ENCODE peak calls at places on chromosomes 2 and 18, in seven cellular contexts. One of them, this sample, is unnamed.

GRCh38 chr2:117771969-117772630 is 42.4 kb upstream of the DDX18 start:
- DNase-seq in AG09309: peak; percentile 5
- DNase-seq in NCI-H82: peak; percentile 56
- DNase-seq in skeletal muscle cell: no peak
- DNase-seq in SJCRH30: no peak
- DNase-seq in 8988T: no peak
- DNase-seq in nucleus accumbens: no peak
- DNase-seq in this sample: peak; percentile 29

GRCh38 chr18:52716926-52717325 is 376.9 kb downstream of the DCC start:
- DNase-seq in nucleus accumbens: peak; percentile 9
- DNase-seq in skeletal muscle cell: peak; percentile 10
- DNase-seq in 8988T: no peak
- DNase-seq in NCI-H82: peak; percentile 26
- DNase-seq in AG09309: no peak
- DNase-seq in SJCRH30: peak; percentile 19
- DNase-seq in this sample: no peak

GRCh38 chr2:790634-791245 is 113.5 kb upstream of the TMEM18 start:
- DNase-seq in SJCRH30: no peak
- DNase-seq in AG09309: no peak
- DNase-seq in nucleus accumbens: no peak
- DNase-seq in skeletal muscle cell: no peak
- DNase-seq in 8988T: no peak
- DNase-seq in NCI-H82: no peak
- DNase-seq in this sample: no peak

GRCh38 chr2:103991591-103991990 is 862.3 kb upstream of the POU3F3 start:
- DNase-seq in NCI-H82: no peak
- DNase-seq in AG09309: no peak
- DNase-seq in SJCRH30: no peak
- DNase-seq in skeletal muscle cell: no peak
- DNase-seq in 8988T: no peak
- DNase-seq in nucleus accumbens: no peak
- DNase-seq in this sample: no peak

GRCh38 chr2:137964066-137964858 is at the start of gene HNMT:
- DNase-seq in skeletal muscle cell: peak; percentile 28
- DNase-seq in NCI-H82: peak; percentile 72
- DNase-seq in SJCRH30: no peak
- DNase-seq in AG09309: peak; percentile 67
- DNase-seq in nucleus accumbens: no peak
- DNase-seq in 8988T: no peak
- DNase-seq in this sample: peak; percentile 46

GRCh38 chr18:39313992-39314391 is 1748.4 kb upstream of the CELF4 start:
- DNase-seq in NCI-H82: no peak
- DNase-seq in 8988T: no peak
- DNase-seq in SJCRH30: no peak
- DNase-seq in skeletal muscle cell: no peak
- DNase-seq in nucleus accumbens: no peak
- DNase-seq in AG09309: no peak
- DNase-seq in this sample: no peak

GRCh38 chr2:9021563-9022211 is 18.2 kb upstream of the MBOAT2 start:
- DNase-seq in nucleus accumbens: no peak
- DNase-seq in 8988T: no peak
- DNase-seq in SJCRH30: no peak
- DNase-seq in skeletal muscle cell: no peak
- DNase-seq in AG09309: no peak
- DNase-seq in NCI-H82: peak; percentile 20
- DNase-seq in this sample: peak; percentile 11

GRCh38 chr2:32278476-32278853 is 761 bp downstream of the YIPF4 start:
- DNase-seq in SJCRH30: no peak
- DNase-seq in NCI-H82: no peak
- DNase-seq in skeletal muscle cell: no peak
- DNase-seq in 8988T: no peak
- DNase-seq in nucleus accumbens: no peak
- DNase-seq in AG09309: no peak
- DNase-seq in this sample: no peak

GRCh38 chr2:144201126-144201525 is 318.8 kb downstream of the ZEB2 start:
- DNase-seq in SJCRH30: no peak
- DNase-seq in NCI-H82: no peak
- DNase-seq in skeletal muscle cell: no peak
- DNase-seq in 8988T: no peak
- DNase-seq in nucleus accumbens: no peak
- DNase-seq in AG09309: no peak
- DNase-seq in this sample: no peak

GRCh38 chr2:237231593-237231992 is 145.9 kb downstream of the COPS8 start:
- DNase-seq in skeletal muscle cell: no peak
- DNase-seq in nucleus accumbens: no peak
- DNase-seq in SJCRH30: no peak
- DNase-seq in AG09309: no peak
- DNase-seq in 8988T: no peak
- DNase-seq in NCI-H82: no peak
- DNase-seq in this sample: no peak

GRCh38 chr2:71327916-71328315 is 3.7 kb upstream of the ZNF638 start:
- DNase-seq in 8988T: no peak
- DNase-seq in NCI-H82: no peak
- DNase-seq in SJCRH30: no peak
- DNase-seq in AG09309: no peak
- DNase-seq in skeletal muscle cell: no peak
- DNase-seq in nucleus accumbens: no peak
- DNase-seq in this sample: no peak

GRCh38 chr2:217817466-217818292 is 185.1 kb downstream of the TNS1 start:
- DNase-seq in 8988T: no peak
- DNase-seq in SJCRH30: no peak
- DNase-seq in AG09309: no peak
- DNase-seq in NCI-H82: no peak
- DNase-seq in skeletal muscle cell: no peak
- DNase-seq in nucleus accumbens: no peak
- DNase-seq in this sample: no peak

GRCh38 chr2:67346718-67347407 is 50.3 kb upstream of the ETAA1 start:
- DNase-seq in NCI-H82: no peak
- DNase-seq in 8988T: no peak
- DNase-seq in nucleus accumbens: no peak
- DNase-seq in AG09309: no peak
- DNase-seq in SJCRH30: no peak
- DNase-seq in skeletal muscle cell: peak; percentile 20
- DNase-seq in this sample: no peak

GRCh38 chr18:58321986-58322385 is 278.0 kb downstream of the NEDD4L start:
- DNase-seq in NCI-H82: peak; percentile 54
- DNase-seq in nucleus accumbens: peak; percentile 77
- DNase-seq in 8988T: no peak
- DNase-seq in SJCRH30: peak; percentile 64
- DNase-seq in AG09309: peak; percentile 63
- DNase-seq in skeletal muscle cell: no peak
- DNase-seq in this sample: peak; percentile 72

GRCh38 chr18:62578980-62579511 is 56.2 kb downstream of the ZCCHC2 start:
- DNase-seq in NCI-H82: no peak
- DNase-seq in skeletal muscle cell: no peak
- DNase-seq in SJCRH30: no peak
- DNase-seq in AG09309: no peak
- DNase-seq in 8988T: no peak
- DNase-seq in nucleus accumbens: no peak
- DNase-seq in this sample: no peak

GRCh38 chr2:236940497-236940896 is 145.2 kb upstream of the COPS8 start:
- DNase-seq in NCI-H82: no peak
- DNase-seq in 8988T: no peak
- DNase-seq in SJCRH30: no peak
- DNase-seq in AG09309: no peak
- DNase-seq in nucleus accumbens: no peak
- DNase-seq in skeletal muscle cell: no peak
- DNase-seq in this sample: no peak

GRCh38 chr2:109545828-109546713 is 67.7 kb downstream of the SEPTIN10 start:
- DNase-seq in nucleus accumbens: peak; percentile 7
- DNase-seq in 8988T: no peak
- DNase-seq in SJCRH30: peak; percentile 20
- DNase-seq in AG09309: no peak
- DNase-seq in skeletal muscle cell: no peak
- DNase-seq in NCI-H82: peak; percentile 73
- DNase-seq in this sample: peak; percentile 38

GRCh38 chr2:10466801-10467200 is 18.7 kb upstream of the ODC1 start:
- DNase-seq in nucleus accumbens: no peak
- DNase-seq in skeletal muscle cell: no peak
- DNase-seq in NCI-H82: no peak
- DNase-seq in AG09309: no peak
- DNase-seq in 8988T: no peak
- DNase-seq in SJCRH30: no peak
- DNase-seq in this sample: no peak

GRCh38 chr2:66845307-66845706 is 410.4 kb downstream of the MEIS1 start:
- DNase-seq in NCI-H82: no peak
- DNase-seq in nucleus accumbens: no peak
- DNase-seq in SJCRH30: no peak
- DNase-seq in AG09309: no peak
- DNase-seq in skeletal muscle cell: no peak
- DNase-seq in 8988T: no peak
- DNase-seq in this sample: no peak

GRCh38 chr2:211845346-211846030 is 693.1 kb downstream of the ERBB4 start:
- DNase-seq in AG09309: no peak
- DNase-seq in 8988T: no peak
- DNase-seq in SJCRH30: no peak
- DNase-seq in nucleus accumbens: no peak
- DNase-seq in NCI-H82: peak; percentile 57
- DNase-seq in skeletal muscle cell: no peak
- DNase-seq in this sample: no peak

GRCh38 chr2:106931742-106932335 is 45.9 kb upstream of the ST6GAL2 start:
- DNase-seq in 8988T: no peak
- DNase-seq in AG09309: no peak
- DNase-seq in skeletal muscle cell: no peak
- DNase-seq in nucleus accumbens: no peak
- DNase-seq in NCI-H82: no peak
- DNase-seq in SJCRH30: no peak
- DNase-seq in this sample: no peak

GRCh38 chr2:156483741-156484173 is 47.6 kb downstream of the GPD2 start:
- DNase-seq in 8988T: no peak
- DNase-seq in AG09309: no peak
- DNase-seq in SJCRH30: no peak
- DNase-seq in skeletal muscle cell: no peak
- DNase-seq in nucleus accumbens: no peak
- DNase-seq in NCI-H82: no peak
- DNase-seq in this sample: no peak

GRCh38 chr2:97645112-97645699 is 656 bp upstream of the COX5B start:
- DNase-seq in SJCRH30: peak; percentile 24
- DNase-seq in AG09309: no peak
- DNase-seq in nucleus accumbens: no peak
- DNase-seq in NCI-H82: peak; percentile 55
- DNase-seq in skeletal muscle cell: no peak
- DNase-seq in 8988T: no peak
- DNase-seq in this sample: no peak

GRCh38 chr2:61162721-61163120 is 733 bp downstream of the C2orf74 start:
- DNase-seq in 8988T: no peak
- DNase-seq in skeletal muscle cell: no peak
- DNase-seq in nucleus accumbens: no peak
- DNase-seq in AG09309: no peak
- DNase-seq in NCI-H82: no peak
- DNase-seq in SJCRH30: no peak
- DNase-seq in this sample: no peak

GRCh38 chr2:39741871-39742270 is 37.2 kb downstream of the THUMPD2 start:
- DNase-seq in SJCRH30: no peak
- DNase-seq in NCI-H82: peak; percentile 45
- DNase-seq in 8988T: no peak
- DNase-seq in skeletal muscle cell: no peak
- DNase-seq in nucleus accumbens: no peak
- DNase-seq in AG09309: no peak
- DNase-seq in this sample: no peak

GRCh38 chr2:65299246-65299645 is 71.6 kb downstream of the ACTR2 start:
- DNase-seq in 8988T: no peak
- DNase-seq in NCI-H82: no peak
- DNase-seq in nucleus accumbens: no peak
- DNase-seq in skeletal muscle cell: peak; percentile 19
- DNase-seq in SJCRH30: peak; percentile 36
- DNase-seq in AG09309: no peak
- DNase-seq in this sample: no peak

This sample was measured in HFF-Myc.